ENCODE peak calls at places on chromosomes 5 and 9, in six cellular contexts. D is fibroblast of pulmonary artery, U is foreskin fibroblast, G is Karpas-422, I is upper lobe of right lung, V is BE2C. H is an unnamed sample.

GRCh38 chr5:159098285-159099048 is 1.2 kb downstream of the EBF1 start:
- DNase-seq in D (no peak), U (peak), G (no peak), I (no peak), V (no peak), H (no peak)

GRCh38 chr5:39217365-39218281 is 1.7 kb downstream of the FYB1 start:
- DNase-seq in D (peak), U (peak), G (peak), I (peak), V (peak), H (peak)

GRCh38 chr9:116471093-116471906 is 215.8 kb upstream of the TRIM32 start:
- DNase-seq in D (peak), U (peak), G (no peak), I (no peak), V (no peak), H (no peak)

GRCh38 chr5:91632871-91633270 is 249.8 kb upstream of the ARRDC3 start:
- DNase-seq in D (no peak), U (no peak), G (no peak), I (no peak), V (no peak), H (no peak)

GRCh38 chr9:86064220-86064619 is 35.1 kb downstream of the GOLM1 start:
- DNase-seq in D (no peak), U (no peak), G (no peak), I (no peak), V (no peak), H (no peak)

GRCh38 chr9:83509372-83509771 is 28.8 kb downstream of the FRMD3 start:
- DNase-seq in D (peak), U (peak), G (no peak), I (no peak), V (no peak), H (no peak)

GRCh38 chr9:77943053-77943452 is 88.6 kb downstream of the GNAQ start:
- DNase-seq in D (no peak), U (no peak), G (no peak), I (no peak), V (no peak), H (no peak)

GRCh38 chr5:159463590-159464321 is 133.5 kb upstream of the IL12B start:
- DNase-seq in D (peak), U (peak), G (no peak), I (no peak), V (no peak), H (no peak)

GRCh38 chr5:96734871-96735325 is 72.7 kb downstream of the CAST start:
- DNase-seq in D (peak), U (peak), G (peak), I (no peak), V (no peak), H (no peak)

GRCh38 chr9:108445431-108446018 is 410.3 kb downstream of the ACTL7B start:
- DNase-seq in D (no peak), U (no peak), G (no peak), I (no peak), V (no peak), H (no peak)

GRCh38 chr9:20524776-20525175 is 97.5 kb downstream of the MLLT3 start:
- DNase-seq in D (no peak), U (no peak), G (peak), I (no peak), V (peak), H (no peak)

GRCh38 chr5:59765446-59765845 is 128.1 kb downstream of the PDE4D start:
- DNase-seq in D (no peak), U (no peak), G (no peak), I (no peak), V (no peak), H (no peak)

GRCh38 chr9:125889122-125889523 is 141.9 kb downstream of the PBX3 start:
- DNase-seq in D (no peak), U (peak), G (no peak), I (peak), V (peak), H (no peak)

GRCh38 chr9:124381073-124381945 is 33.9 kb downstream of the PSMB7 start:
- DNase-seq in D (no peak), U (peak), G (no peak), I (no peak), V (no peak), H (no peak)

GRCh38 chr9:116644099-116644688 is 42.9 kb upstream of the TRIM32 start:
- DNase-seq in D (peak), U (peak), G (no peak), I (no peak), V (no peak), H (no peak)

GRCh38 chr9:137307255-137308101 is 5.4 kb upstream of the NRARP start:
- DNase-seq in D (no peak), U (no peak), G (peak), I (peak), V (peak), H (no peak)

GRCh38 chr9:19230356-19231125 is at the start of gene DENND4C:
- DNase-seq in D (peak), U (peak), G (peak), I (peak), V (peak), H (peak)

DNA sequence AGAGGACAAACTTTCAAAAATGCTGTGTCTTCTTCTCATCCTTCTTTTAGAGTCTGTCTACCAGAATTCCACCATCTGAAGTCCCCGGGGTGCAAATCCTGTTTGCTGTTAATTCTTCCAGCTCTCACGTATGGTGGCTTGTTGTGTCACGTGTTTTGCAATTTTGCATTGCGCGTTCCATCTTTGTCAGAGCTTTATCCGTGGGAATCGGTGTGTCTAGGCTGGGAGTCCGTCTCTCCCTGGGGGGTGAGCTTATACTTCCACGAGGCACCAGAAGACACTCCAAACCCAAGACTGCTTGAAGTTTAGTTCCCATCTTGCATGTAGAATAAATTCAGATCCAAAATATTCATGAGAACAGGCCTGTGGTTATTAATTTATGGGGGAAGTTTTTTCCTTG is 6.1 kb upstream of the FIBCD1 start:
- DNase-seq in D (no peak), U (no peak), G (no peak), I (no peak), V (no peak), H (no peak)
- H3K4me3 ChIP-seq in D (no peak), U (no peak), G (no peak), I (no peak), V (no peak), H (no peak)

GRCh38 chr9:113057193-113057592 is 669 bp upstream of the ZFP37 start:
- DNase-seq in D (no peak), U (no peak), G (no peak), I (no peak), V (no peak), H (no peak)
- H3K4me3 ChIP-seq in D (peak), U (peak), G (no peak), I (peak), V (peak), H (peak)

GRCh38 chr9:91116711-91117110 is 245.0 kb downstream of the AUH start:
- DNase-seq in D (no peak), U (no peak), G (no peak), I (no peak), V (no peak), H (no peak)

GRCh38 chr9:91116226-91116625 is 245.5 kb downstream of the AUH start:
- DNase-seq in D (no peak), U (peak), G (no peak), I (no peak), V (no peak), H (no peak)

GRCh38 chr9:91117959-91118651 is 243.6 kb downstream of the AUH start:
- DNase-seq in D (peak), U (peak), G (no peak), I (peak), V (no peak), H (no peak)

GRCh38 chr9:91119147-91119546 is 242.6 kb downstream of the AUH start:
- DNase-seq in D (peak), U (peak), G (no peak), I (no peak), V (no peak), H (no peak)

GRCh38 chr9:91117474-91117891 is 244.2 kb downstream of the AUH start:
- DNase-seq in D (no peak), U (no peak), G (no peak), I (peak), V (no peak), H (no peak)
- H3K4me3 ChIP-seq in D (no peak), U (no peak), G (no peak), I (peak), V (no peak), H (no peak)

GRCh38 chr5:14584848-14585247 is 3.3 kb downstream of the OTULINL start:
- DNase-seq in D (no peak), U (no peak), G (no peak), I (no peak), V (no peak), H (no peak)
- H3K4me3 ChIP-seq in D (no peak), U (no peak), G (no peak), I (no peak), V (no peak), H (no peak)

GRCh38 chr9:88951143-88951542 is 40.1 kb upstream of the S1PR3 start:
- DNase-seq in D (no peak), U (no peak), G (no peak), I (no peak), V (no peak), H (no peak)

GRCh38 chr9:88952976-88953375 is 38.3 kb upstream of the S1PR3 start:
- DNase-seq in D (no peak), U (no peak), G (no peak), I (no peak), V (no peak), H (no peak)

GRCh38 chr9:88952086-88952615 is 39.1 kb upstream of the S1PR3 start:
- DNase-seq in D (no peak), U (no peak), G (no peak), I (no peak), V (no peak), H (no peak)

GRCh38 chr9:88953401-88954029 is 37.8 kb upstream of the S1PR3 start:
- DNase-seq in D (peak), U (peak), G (no peak), I (no peak), V (no peak), H (no peak)

DNA sequence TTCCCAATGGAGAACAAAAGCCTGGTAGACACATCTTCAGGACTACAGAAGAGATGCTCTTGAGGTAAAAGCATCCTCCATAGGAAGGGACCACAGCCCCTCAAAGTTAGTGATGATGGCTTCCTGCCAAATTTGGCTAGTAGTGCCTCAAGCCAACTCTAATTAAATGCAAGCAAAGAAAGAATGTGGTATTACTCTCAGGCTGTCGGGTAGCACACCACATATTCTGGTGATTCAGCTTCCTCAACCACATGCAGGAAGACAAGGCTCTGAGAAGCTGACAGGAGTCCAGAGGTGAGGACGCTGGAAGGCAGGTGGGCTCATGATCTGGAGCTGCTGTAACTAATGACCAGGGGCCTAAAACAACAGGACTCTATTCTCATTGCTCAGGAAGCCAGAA is 37.2 kb upstream of the S1PR3 start:
- DNase-seq in D (no peak), U (peak), G (no peak), I (no peak), V (no peak), H (no peak)
- H3K4me3 ChIP-seq in D (no peak), U (no peak), G (no peak), I (no peak), V (no peak), H (no peak)

GRCh38 chr5:169805937-169806700 is 169.0 kb downstream of the DOCK2 start:
- DNase-seq in D (no peak), U (no peak), G (no peak), I (no peak), V (no peak), H (no peak)

GRCh38 chr5:169803077-169803981 is 166.3 kb downstream of the DOCK2 start:
- DNase-seq in D (peak), U (peak), G (no peak), I (no peak), V (peak), H (no peak)

GRCh38 chr5:169808118-169808581 is 171.1 kb downstream of the DOCK2 start:
- DNase-seq in D (no peak), U (no peak), G (no peak), I (no peak), V (no peak), H (no peak)

GRCh38 chr5:169804861-169805260 is 167.8 kb downstream of the DOCK2 start:
- DNase-seq in D (peak), U (peak), G (no peak), I (no peak), V (no peak), H (no peak)

DNA sequence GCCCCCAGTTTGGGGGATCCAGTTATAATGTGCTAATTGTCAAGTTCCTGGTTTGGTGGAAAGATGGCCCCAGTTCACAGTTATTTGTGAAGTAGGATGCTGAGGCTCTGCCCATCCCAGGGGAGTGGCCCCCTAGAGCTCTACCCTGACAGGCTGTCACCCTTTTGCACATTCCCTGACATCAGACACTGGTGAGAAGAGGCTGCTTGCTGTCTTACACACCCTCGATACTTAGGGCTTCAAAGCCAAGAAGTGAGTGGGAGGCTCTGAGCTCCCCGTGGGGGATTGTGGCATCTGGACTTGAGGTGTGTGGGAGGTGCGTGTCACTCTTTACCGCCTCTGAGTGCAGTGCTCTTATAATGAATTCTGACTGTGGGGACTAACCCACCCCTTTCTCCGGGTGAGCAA is 168.5 kb downstream of the DOCK2 start:
- DNase-seq in D (peak), U (no peak), G (peak), I (no peak), V (no peak), H (no peak)
- H3K4me3 ChIP-seq in D (no peak), U (no peak), G (no peak), I (no peak), V (no peak), H (no peak)

GRCh38 chr5:42517164-42517563 is 93.9 kb downstream of the GHR start:
- DNase-seq in D (no peak), U (no peak), G (no peak), I (no peak), V (no peak), H (no peak)
- H3K4me3 ChIP-seq in D (no peak), U (no peak), G (no peak), I (no peak), V (no peak), H (no peak)